ENCODE peak calls at places on chromosome 16, in seven cellular contexts. M, D, P, N, I, J and V are unnamed samples.

GRCh38 chr16:27967169-27967568 is 96.3 kb downstream of the GSG1L start:
- DNase-seq in D (no peak), N (no peak), J (no peak), I (no peak), M (no peak), P (no peak), V (no peak)

GRCh38 chr16:69123894-69124293 is 8.5 kb downstream of the CHTF8 start:
- DNase-seq in P (peak), J (no peak), N (no peak), D (peak), M (peak), I (no peak), V (peak)

GRCh38 chr16:11554054-11554453 is 32.7 kb downstream of the LITAF start:
- DNase-seq in P (no peak), D (no peak), M (no peak), J (no peak), N (no peak), I (no peak), V (no peak)

GRCh38 chr16:11794991-11795886 is 1.8 kb downstream of the ZC3H7A start:
- DNase-seq in I (no peak), J (no peak), M (no peak), P (no peak), D (no peak), N (no peak), V (no peak)

GRCh38 chr16:51556694-51557327 is 405.7 kb upstream of the SALL1 start:
- DNase-seq in D (no peak), M (peak), J (no peak), P (peak), N (peak), I (no peak), V (peak)

GRCh38 chr16:11783319-11784047 is 13.6 kb downstream of the ZC3H7A start:
- DNase-seq in D (no peak), I (no peak), M (no peak), J (peak), P (no peak), N (no peak), V (no peak)

GRCh38 chr16:22643886-22644285 is 133.2 kb downstream of the NPIPB5 start:
- DNase-seq in P (no peak), N (no peak), M (no peak), D (no peak), I (no peak), J (no peak), V (no peak)

GRCh38 chr16:279531-279930 is 860 bp upstream of the ARHGDIG start:
- DNase-seq in I (no peak), N (no peak), M (no peak), J (no peak), P (no peak), D (no peak), V (no peak)

GRCh38 chr16:54340531-54340930 is 53.9 kb upstream of the IRX3 start:
- DNase-seq in N (no peak), M (no peak), J (no peak), I (no peak), P (no peak), D (no peak), V (no peak)

GRCh38 chr16:11016524-11016988 is 72.2 kb downstream of the CLEC16A start:
- DNase-seq in I (no peak), J (no peak), D (no peak), P (peak), M (no peak), N (no peak), V (no peak)

GRCh38 chr16:9647981-9648701 is 534.1 kb downstream of the GRIN2A start:
- DNase-seq in P (peak), I (no peak), D (no peak), M (no peak), N (peak), J (no peak), V (no peak)

GRCh38 chr16:14500791-14501190 is 129.3 kb downstream of the PARN start:
- DNase-seq in I (no peak), D (no peak), P (no peak), M (no peak), N (no peak), J (no peak), V (no peak)

GRCh38 chr16:72609933-72610332 is 438.0 kb upstream of the PMFBP1 start:
- DNase-seq in N (no peak), J (no peak), P (no peak), M (no peak), I (no peak), D (no peak), V (no peak)

GRCh38 chr16:11327277-11328171 is 17.7 kb upstream of the RMI2 start:
- DNase-seq in J (peak), N (no peak), P (no peak), M (peak), I (no peak), D (no peak), V (peak)

GRCh38 chr16:88004391-88004790 is 53.2 kb downstream of the BANP start:
- DNase-seq in J (no peak), M (no peak), P (no peak), I (no peak), D (no peak), N (no peak), V (no peak)

GRCh38 chr16:88003736-88004135 is 52.5 kb downstream of the BANP start:
- DNase-seq in J (no peak), M (no peak), P (no peak), I (no peak), N (no peak), D (no peak), V (no peak)

GRCh38 chr16:88002211-88002610 is 51.0 kb downstream of the BANP start:
- DNase-seq in J (no peak), D (peak), I (no peak), P (no peak), M (no peak), N (no peak), V (no peak)

GRCh38 chr16:88003316-88003715 is 52.1 kb downstream of the BANP start:
- DNase-seq in I (no peak), J (no peak), D (peak), P (no peak), N (no peak), M (no peak), V (no peak)

GRCh38 chr16:88002749-88003148 is 51.5 kb downstream of the BANP start:
- DNase-seq in P (no peak), M (no peak), N (no peak), I (no peak), J (no peak), D (peak), V (no peak)
- TF ChIP-seq CTCF in P (no peak), M (no peak), N (no peak), I (no peak), J (no peak), D (no peak), V (no peak)

GRCh38 chr16:81860867-81861266 is 81.8 kb downstream of the PLCG2 start:
- DNase-seq in D (no peak), N (no peak), I (no peak), J (no peak), P (no peak), M (no peak), V (no peak)

GRCh38 chr16:81860310-81860709 is 81.2 kb downstream of the PLCG2 start:
- DNase-seq in P (no peak), M (no peak), D (no peak), I (no peak), N (no peak), J (no peak), V (no peak)

GRCh38 chr16:81863630-81864352 is 84.7 kb downstream of the PLCG2 start:
- DNase-seq in M (peak), P (no peak), I (no peak), N (no peak), D (no peak), J (peak), V (no peak)

GRCh38 chr16:81861915-81862314 is 82.8 kb downstream of the PLCG2 start:
- DNase-seq in J (no peak), D (no peak), M (no peak), N (no peak), P (no peak), I (no peak), V (no peak)

GRCh38 chr16:81861503-81861902 is 82.4 kb downstream of the PLCG2 start:
- DNase-seq in I (no peak), D (no peak), J (no peak), M (no peak), P (no peak), N (no peak), V (no peak)
- H3K27ac ChIP-seq in I (peak), D (peak), J (no peak), M (no peak), P (no peak), N (peak), V (no peak)

GRCh38 chr16:85557976-85558589 is 55.0 kb upstream of the GSE1 start:
- DNase-seq in N (no peak), P (no peak), I (no peak), D (peak), J (no peak), M (peak), V (no peak)
- TF ChIP-seq EP300 in N (no peak), P (no peak), I (no peak), D (no peak), J (no peak), M (peak), V (no peak)

GRCh38 chr16:87618216-87618615 is 15.9 kb downstream of the JPH3 start:
- DNase-seq in I (no peak), P (no peak), N (no peak), D (no peak), M (no peak), J (no peak), V (no peak)
- TF ChIP-seq CTCF in I (no peak), P (no peak), N (no peak), D (no peak), M (no peak), J (no peak), V (no peak)

DNA sequence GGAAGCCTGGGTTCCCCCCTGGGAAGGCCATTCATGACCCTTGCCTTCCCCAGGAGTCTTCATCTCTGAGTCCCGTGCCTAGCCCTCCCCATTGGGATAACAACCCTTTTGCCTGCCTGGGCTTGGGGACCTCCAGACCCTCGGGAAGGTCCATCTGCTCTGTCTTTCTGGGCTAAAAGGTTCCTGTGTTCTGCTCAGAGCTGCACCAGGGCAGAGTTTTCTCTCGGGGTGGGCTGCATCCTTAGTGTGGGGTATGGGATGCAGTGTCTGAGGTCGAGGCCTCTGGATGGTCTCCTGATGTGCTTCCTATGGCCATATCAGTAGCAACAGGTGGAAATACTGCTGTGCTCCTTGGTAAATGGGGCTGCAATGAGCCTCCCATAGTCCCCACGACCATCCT is 22.9 kb upstream of the PLLP start:
- DNase-seq in I (no peak), D (peak), J (no peak), M (no peak), N (no peak), P (no peak), V (no peak)
- H3K27ac ChIP-seq in I (no peak), D (no peak), J (no peak), M (no peak), N (no peak), P (peak), V (no peak)

GRCh38 chr16:78729687-78730086 is 630.2 kb downstream of the WWOX start:
- DNase-seq in I (no peak), D (no peak), M (no peak), N (no peak), J (peak), P (no peak), V (no peak)
- TF ChIP-seq EP300 in I (no peak), D (no peak), M (no peak), N (no peak), J (no peak), P (no peak), V (no peak)